ENCODE peak calls at places on chromosomes 2 and 18, in eight cellular contexts. N, K, C, Q, P, W, O and Z are unnamed samples.

GRCh38 chr2:9336209-9336533 is 87.2 kb downstream of the ITGB1BP1 start:
- DNase-seq in N (no peak), C (no peak), Q (peak; percentile 57), K (no peak), P (no peak), O (no peak), W (no peak), Z (no peak)

GRCh38 chr2:238655974-238656722 is 191.7 kb upstream of the TWIST2 start:
- DNase-seq in O (no peak), Q (no peak), N (no peak), C (no peak), P (no peak), W (no peak), K (peak; percentile 5), Z (no peak)

GRCh38 chr18:50232419-50232818 is 33.9 kb downstream of the CFAP53 start:
- DNase-seq in P (no peak), C (no peak), O (no peak), K (peak; percentile 92), W (no peak), Q (no peak), N (no peak), Z (peak; percentile 19)

GRCh38 chr2:168456526-168457176 is 579 bp downstream of the CERS6 start:
- DNase-seq in P (peak; percentile 71), C (no peak), K (peak; percentile 79), W (peak; percentile 46), O (peak; percentile 62), N (peak; percentile 8), Q (peak; percentile 29), Z (peak; percentile 87)

GRCh38 chr2:159209341-159210306 is 76.9 kb downstream of the WDSUB1 start:
- DNase-seq in P (no peak), C (no peak), W (no peak), K (no peak), O (no peak), N (no peak), Q (no peak), Z (no peak)

GRCh38 chr2:11073251-11073650 is 82.0 kb upstream of the SLC66A3 start:
- DNase-seq in W (no peak), K (peak; percentile 86), Q (peak; percentile 16), N (no peak), C (no peak), O (peak; percentile 74), P (peak; percentile 76), Z (peak; percentile 62)

GRCh38 chr2:38443021-38443541 is 66.0 kb upstream of the ATL2 start:
- DNase-seq in W (no peak), P (no peak), N (no peak), Q (peak; percentile 91), O (no peak), C (no peak), K (peak; percentile 95), Z (no peak)

GRCh38 chr18:77131100-77131651 is 1.4 kb downstream of the MBP start:
- DNase-seq in P (no peak), Q (peak; percentile 46), N (peak; percentile 27), K (no peak), W (peak; percentile 56), C (no peak), O (no peak), Z (no peak)

GRCh38 chr2:47002480-47003381 is 87.1 kb upstream of the MCFD2 start:
- DNase-seq in W (peak; percentile 45), O (no peak), P (peak; percentile 63), Q (peak; percentile 69), K (peak; percentile 87), N (no peak), C (peak; percentile 86), Z (peak; percentile 83)